ENCODE peak calls at places on chromosomes 11 and 22, in seven cellular contexts. H is HFFc6; W is NCI-H1930; U is M059J; M is cortex of kidney; A is HepG2; X is activated CD4-positive, alpha-beta T cell treated with anti-CD3 and anti-CD28 coated beads, Interleukin-2, amount 50 U/mL, for 4 hours. F is an unnamed sample.

GRCh38 chr22:44329179-44329796 is 16.5 kb upstream of the SHISAL1 start:
- DNase-seq in A (no peak), W (no peak), X (no peak), U (no peak), H (no peak), M (no peak), F (no peak)

GRCh38 chr11:17734986-17735822 is 623 bp downstream of the KCNC1 start:
- DNase-seq in U (peak; percentile 71), M (no peak), W (no peak), X (no peak), H (peak; percentile 38), A (peak; percentile 33), F (no peak)

GRCh38 chr11:46159694-46160093 is 38.4 kb upstream of the PHF21A start:
- DNase-seq in X (no peak), M (no peak), A (no peak), U (no peak), W (no peak), H (no peak), F (no peak)

GRCh38 chr11:70739811-70740474 is 341.6 kb downstream of the CTTN start:
- DNase-seq in H (no peak), X (no peak), M (no peak), U (no peak), W (no peak), A (no peak), F (no peak)

GRCh38 chr11:35260342-35260985 is 121.5 kb downstream of the CD44 start:
- DNase-seq in A (no peak), X (no peak), U (peak; percentile 98), M (no peak), H (peak; percentile 93), W (no peak), F (no peak)

GRCh38 chr11:34269694-34270245 is 88.0 kb downstream of the ABTB2 start:
- DNase-seq in U (no peak), H (no peak), A (no peak), M (no peak), X (no peak), W (no peak), F (no peak)

GRCh38 chr11:88146106-88146505 is 29.1 kb downstream of the RAB38 start:
- DNase-seq in W (no peak), A (no peak), X (no peak), H (no peak), U (no peak), M (no peak), F (no peak)

GRCh38 chr22:48827904-48828555 is 999.6 kb downstream of the BRD1 start:
- DNase-seq in H (no peak), M (no peak), U (no peak), W (no peak), A (no peak), X (no peak), F (no peak)

GRCh38 chr11:16976360-16976759 is 37.9 kb downstream of the PLEKHA7 start:
- DNase-seq in U (no peak), W (no peak), X (no peak), H (no peak), M (no peak), A (no peak), F (no peak)

GRCh38 chr22:49119551-49119952 is 708.1 kb downstream of the BRD1 start:
- DNase-seq in A (no peak), X (no peak), U (no peak), W (no peak), H (no peak), M (no peak), F (no peak)

GRCh38 chr11:113577356-113578163 is 102.4 kb upstream of the DRD2 start:
- DNase-seq in M (no peak), H (no peak), W (no peak), X (no peak), A (no peak), U (peak; percentile 51), F (peak; percentile 89)

GRCh38 chr11:70244698-70245097 is 25.8 kb upstream of the PPFIA1 start:
- DNase-seq in H (peak; percentile 65), M (no peak), W (no peak), U (peak; percentile 91), X (no peak), A (no peak), F (no peak)

GRCh38 chr11:103997082-103997481 is 39.4 kb upstream of the DDI1 start:
- DNase-seq in X (no peak), H (no peak), U (no peak), M (no peak), A (no peak), W (no peak), F (no peak)

GRCh38 chr11:63321723-63322122 is 47.9 kb upstream of the SLC22A9 start:
- DNase-seq in X (no peak), M (no peak), W (no peak), U (no peak), A (no peak), H (no peak), F (no peak)

GRCh38 chr11:14698771-14699170 is 55.2 kb downstream of the PDE3B start:
- DNase-seq in U (no peak), A (no peak), X (no peak), H (no peak), W (no peak), M (no peak), F (no peak)

F was measured in NCI-H1417 treated with DMSO at 0.1 percent for 48 hours.